ENCODE peak calls at places on chromosomes 1 and 21, in five cellular contexts. Q is activated CD8-positive, alpha-beta T cell treated with anti-CD3 and anti-CD28 coated beads for 36 hours; L is neural crest cell; C is body of pancreas; E is KBM-7. G is an unnamed sample.

GRCh38 chr1:15734901-15735300 is 1.2 kb upstream of the SLC25A34 start:
- DNase-seq in E (no peak), L (no peak), C (no peak), Q (no peak), G (no peak)

GRCh38 chr21:42652527-42653491 is 612 bp upstream of the PDE9A start:
- DNase-seq in Q (no peak), L (peak; percentile 67), C (peak; percentile 81), E (no peak), G (peak; percentile 56)

GRCh38 chr1:171994293-171994692 is 153.0 kb downstream of the DNM3 start:
- DNase-seq in E (no peak), L (no peak), C (no peak), Q (no peak), G (no peak)

GRCh38 chr1:24745711-24746582 is 700 bp downstream of the CLIC4 start:
- DNase-seq in C (peak; percentile 75), L (peak; percentile 22), E (peak; percentile 73), Q (peak; percentile 28), G (peak; percentile 66)

GRCh38 chr1:169893645-169894423 is at the start of gene SCYL3:
- DNase-seq in C (peak; percentile 98), Q (peak; percentile 93), L (peak; percentile 73), E (peak; percentile 99), G (peak; percentile 97)

GRCh38 chr1:65255088-65256050 is 54.0 kb upstream of the DNAJC6 start:
- DNase-seq in Q (no peak), L (no peak), E (no peak), C (no peak), G (no peak)

GRCh38 chr1:54275349-54275748 is 75.4 kb downstream of the MRPL37 start:
- DNase-seq in C (peak; percentile 86), L (no peak), E (no peak), Q (no peak), G (no peak)

GRCh38 chr1:203320546-203321272 is 15.4 kb downstream of the BTG2 start:
- DNase-seq in C (peak; percentile 88), Q (peak; percentile 82), E (peak; percentile 98), L (no peak), G (peak; percentile 99)

GRCh38 chr21:15731243-15731613 is 1.4 kb downstream of the USP25 start:
- DNase-seq in C (no peak), L (no peak), E (no peak), Q (no peak), G (peak; percentile 21)

GRCh38 chr1:36086529-36087232 is 2.0 kb upstream of the ADPRS start:
- DNase-seq in Q (no peak), E (no peak), C (no peak), L (no peak), G (no peak)

GRCh38 chr1:2585318-2586092 is 1.1 kb upstream of the PRXL2B start:
- DNase-seq in Q (peak; percentile 87), L (no peak), E (peak; percentile 88), C (peak; percentile 78), G (peak; percentile 90)

GRCh38 chr1:184002071-184002470 is 35.5 kb downstream of the COLGALT2 start:
- DNase-seq in C (peak; percentile 72), L (no peak), E (no peak), Q (no peak), G (no peak)

G was measured in RPMI8226.